ENCODE peak calls at places on chromosome 3, in ten cellular contexts. P is GM23338, T is K562, Y is Panc1, I is spleen, B is GM12891, G is stomach, R is HCT116, Q is SK-N-SH, C is suprapubic skin. N is an unnamed sample.
A peak's percentile ranks its signal among the peaks of the same experiment; 100 is the strongest.

GRCh38 chr3:179156170-179156569 is 8.0 kb downstream of the PIK3CA start:
- DNase-seq in P (no peak), T (no peak), Y (no peak), I (no peak), B (no peak), G (no peak), R (no peak), Q (no peak), C (no peak), N (no peak)

GRCh38 chr3:42123012-42123581 is 31.9 kb downstream of the TRAK1 start:
- DNase-seq in P (no peak), T (no peak), Y (no peak), I (peak; percentile 86), B (no peak), G (no peak), R (no peak), Q (no peak), C (no peak), N (no peak)

GRCh38 chr3:138442996-138443395 is 8.6 kb downstream of the ESYT3 start:
- DNase-seq in P (no peak), T (no peak), Y (no peak), I (no peak), B (no peak), G (no peak), R (no peak), Q (no peak), C (peak; percentile 6), N (no peak)

GRCh38 chr3:187063286-187064081 is 75.8 kb downstream of the RPL39L start:
- DNase-seq in P (peak; percentile 37), T (no peak), Y (no peak), I (no peak), B (no peak), G (no peak), R (no peak), Q (no peak), C (no peak), N (no peak)

GRCh38 chr3:28012830-28013229 is 228.6 kb upstream of the CMC1 start:
- DNase-seq in P (no peak), T (no peak), Y (no peak), I (no peak), B (no peak), G (no peak), R (no peak), Q (no peak), C (no peak), N (no peak)

GRCh38 chr3:108879915-108880314 is 57.3 kb downstream of the TRAT1 start:
- DNase-seq in P (peak; percentile 12), T (no peak), Y (no peak), I (no peak), B (no peak), G (no peak), R (no peak), Q (no peak), C (no peak), N (no peak)

GRCh38 chr3:22960326-22960984 is 242.7 kb upstream of the UBE2E2 start:
- DNase-seq in P (peak; percentile 68), T (no peak), Y (peak; percentile 15), I (no peak), B (no peak), G (peak; percentile 68), R (peak; percentile 16), Q (peak; percentile 34), C (no peak), N (peak; percentile 22)

GRCh38 chr3:99126291-99126690 is 224.8 kb upstream of the DCBLD2 start:
- DNase-seq in P (no peak), T (no peak), Y (no peak), I (no peak), B (no peak), G (no peak), R (no peak), Q (no peak), C (no peak), N (no peak)

GRCh38 chr3:139846729-139847128 is 88.3 kb upstream of the CLSTN2 start:
- DNase-seq in P (no peak), T (no peak), Y (no peak), I (no peak), B (no peak), G (no peak), R (no peak), Q (no peak), C (no peak), N (no peak)

GRCh38 chr3:160649596-160649995 is 27.4 kb upstream of the ARL14 start:
- DNase-seq in P (no peak), T (no peak), Y (no peak), I (no peak), B (no peak), G (no peak), R (no peak), Q (no peak), C (no peak), N (no peak)

GRCh38 chr3:45608885-45609284 is 14.3 kb downstream of the LIMD1 start:
- DNase-seq in P (no peak), T (no peak), Y (no peak), I (no peak), B (no peak), G (peak; percentile 80), R (no peak), Q (no peak), C (no peak), N (no peak)
- TF ChIP-seq POLR2AphosphoS5 in P (no peak), T (no peak), Y (no peak), I (no peak), B (no peak), G (no peak), R (no peak), Q (no peak), C (no peak), N (no peak)

GRCh38 chr3:195870442-195870841 is 37.9 kb downstream of the TNK2 start:
- DNase-seq in P (no peak), T (no peak), Y (no peak), I (no peak), B (no peak), G (peak; percentile 49), R (no peak), Q (no peak), C (no peak), N (no peak)

GRCh38 chr3:195867631-195868335 is 40.6 kb downstream of the TNK2 start:
- DNase-seq in P (no peak), T (no peak), Y (no peak), I (peak; percentile 72), B (no peak), G (no peak), R (no peak), Q (peak; percentile 38), C (no peak), N (peak; percentile 85)

GRCh38 chr3:195869413-195870001 is 38.8 kb downstream of the TNK2 start:
- DNase-seq in P (no peak), T (no peak), Y (no peak), I (no peak), B (no peak), G (no peak), R (no peak), Q (no peak), C (no peak), N (no peak)

GRCh38 chr3:195868336-195868865 is 40.0 kb downstream of the TNK2 start:
- DNase-seq in P (no peak), T (no peak), Y (no peak), I (no peak), B (no peak), G (no peak), R (no peak), Q (peak; percentile 31), C (no peak), N (no peak)

GRCh38 chr3:195868866-195869412 is 39.4 kb downstream of the TNK2 start:
- DNase-seq in P (no peak), T (no peak), Y (no peak), I (peak; percentile 76), B (no peak), G (no peak), R (no peak), Q (no peak), C (no peak), N (peak; percentile 83)
- TF ChIP-seq POLR2AphosphoS5 in P (no peak), T (no peak), Y (no peak), I (no peak), B (no peak), G (no peak), R (no peak), Q (no peak), C (no peak), N (no peak)

GRCh38 chr3:189392969-189393368 is 221.2 kb downstream of the TPRG1 start:
- DNase-seq in P (no peak), T (no peak), Y (no peak), I (no peak), B (no peak), G (peak; percentile 71), R (peak; percentile 80), Q (no peak), C (peak; percentile 62), N (peak; percentile 22)
- TF ChIP-seq POLR2AphosphoS5 in P (no peak), T (no peak), Y (no peak), I (no peak), B (no peak), G (no peak), R (peak; percentile 73), Q (no peak), C (peak; percentile 63), N (no peak)

GRCh38 chr3:123884258-123884831 is at the start of gene MYLK:
- DNase-seq in P (peak; percentile 98), T (peak; percentile 77), Y (no peak), I (peak; percentile 82), B (peak; percentile 52), G (peak; percentile 65), R (peak; percentile 61), Q (peak; percentile 92), C (peak; percentile 77), N (peak; percentile 86)

GRCh38 chr3:123881771-123882170 is 2.4 kb downstream of the MYLK start:
- DNase-seq in P (peak; percentile 61), T (no peak), Y (no peak), I (no peak), B (no peak), G (no peak), R (no peak), Q (no peak), C (no peak), N (no peak)

GRCh38 chr3:123884993-123885392 is 861 bp upstream of the MYLK start:
- DNase-seq in P (no peak), T (no peak), Y (no peak), I (no peak), B (no peak), G (no peak), R (no peak), Q (no peak), C (no peak), N (no peak)

GRCh38 chr3:123883111-123883510 is 1.0 kb downstream of the MYLK start:
- DNase-seq in P (no peak), T (no peak), Y (no peak), I (no peak), B (no peak), G (no peak), R (no peak), Q (no peak), C (no peak), N (no peak)

DNA sequence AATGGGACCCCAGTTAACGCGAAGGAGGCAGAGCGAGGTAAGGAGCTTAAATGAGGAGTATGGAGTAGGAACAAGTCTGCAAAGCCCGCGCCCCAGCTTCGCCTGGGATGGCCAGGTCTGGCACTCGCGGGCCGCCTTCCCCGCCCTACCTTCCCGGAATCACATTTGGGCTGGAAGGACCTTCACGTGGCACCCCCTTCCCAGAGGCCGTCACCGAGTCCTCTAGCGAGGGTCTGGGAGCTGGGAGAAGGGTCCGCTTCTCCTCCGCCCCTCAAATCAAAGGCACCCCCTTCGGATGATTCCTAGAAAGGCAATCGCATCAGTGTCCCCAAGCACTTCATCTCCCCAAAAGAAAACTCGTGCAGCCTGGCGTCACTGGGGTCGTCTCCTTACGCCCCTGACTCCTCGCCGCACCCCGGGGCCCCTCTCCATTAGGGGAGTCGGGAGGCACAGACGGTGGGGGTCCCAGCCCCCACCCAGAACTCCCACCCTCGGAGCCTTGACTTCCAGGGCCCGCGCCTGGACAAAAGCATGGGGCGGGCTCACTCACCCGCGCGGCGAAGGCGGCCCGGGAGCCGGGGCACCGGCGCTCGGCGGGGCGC is 375 bp downstream of the MYLK start:
- DNase-seq in P (peak; percentile 69), T (no peak), Y (no peak), I (no peak), B (no peak), G (no peak), R (no peak), Q (no peak), C (no peak), N (peak; percentile 58)
- TF ChIP-seq POLR2AphosphoS5 in P (no peak), T (no peak), Y (no peak), I (no peak), B (no peak), G (no peak), R (no peak), Q (no peak), C (no peak), N (no peak)

N was measured in upper lobe of left lung.